ENCODE peak calls at places on chromosomes 13 and 19, in six cellular contexts. One of them, this sample, is unnamed.

GRCh38 chr19:535017-535835 is 3.7 kb downstream of the CDC34 start:
- DNase-seq in neural progenitor cell: no peak
- DNase-seq in sigmoid colon: peak; percentile 66
- DNase-seq in transverse colon: peak; percentile 16
- DNase-seq in breast epithelium: no peak
- DNase-seq in lung: no peak
- DNase-seq in this sample: no peak

GRCh38 chr13:72868229-72868628 is 86.3 kb downstream of the PIBF1 start:
- DNase-seq in neural progenitor cell: no peak
- DNase-seq in transverse colon: no peak
- DNase-seq in breast epithelium: no peak
- DNase-seq in lung: no peak
- DNase-seq in sigmoid colon: no peak
- DNase-seq in this sample: no peak

GRCh38 chr13:49213539-49213938 is 6.6 kb upstream of the MLNR start:
- DNase-seq in lung: no peak
- DNase-seq in sigmoid colon: no peak
- DNase-seq in breast epithelium: no peak
- DNase-seq in neural progenitor cell: no peak
- DNase-seq in transverse colon: no peak
- DNase-seq in this sample: no peak

GRCh38 chr19:50313812-50314536 is 15.2 kb downstream of the KCNC3 start:
- DNase-seq in breast epithelium: no peak
- DNase-seq in lung: no peak
- DNase-seq in neural progenitor cell: peak; percentile 43
- DNase-seq in sigmoid colon: no peak
- DNase-seq in transverse colon: no peak
- DNase-seq in this sample: no peak

GRCh38 chr19:14059093-14059480 is 2.8 kb downstream of the PALM3 start:
- DNase-seq in breast epithelium: no peak
- DNase-seq in transverse colon: peak; percentile 28
- DNase-seq in lung: no peak
- DNase-seq in sigmoid colon: no peak
- DNase-seq in neural progenitor cell: peak; percentile 56
- DNase-seq in this sample: peak; percentile 43

GRCh38 chr19:19403373-19403901 is 2.0 kb upstream of the GATAD2A start:
- DNase-seq in transverse colon: no peak
- DNase-seq in lung: no peak
- DNase-seq in sigmoid colon: no peak
- DNase-seq in neural progenitor cell: no peak
- DNase-seq in breast epithelium: no peak
- DNase-seq in this sample: no peak

GRCh38 chr19:23345838-23346237 is 49.4 kb downstream of the ZNF91 start:
- DNase-seq in breast epithelium: no peak
- DNase-seq in lung: no peak
- DNase-seq in neural progenitor cell: peak; percentile 4
- DNase-seq in transverse colon: no peak
- DNase-seq in sigmoid colon: no peak
- DNase-seq in this sample: no peak

GRCh38 chr13:108475181-108475580 is 154.2 kb upstream of the MYO16 start:
- DNase-seq in breast epithelium: no peak
- DNase-seq in lung: no peak
- DNase-seq in sigmoid colon: no peak
- DNase-seq in transverse colon: no peak
- DNase-seq in neural progenitor cell: no peak
- DNase-seq in this sample: no peak

GRCh38 chr19:17966497-17967257 is at the start of gene KCNN1:
- DNase-seq in lung: no peak
- DNase-seq in transverse colon: no peak
- DNase-seq in sigmoid colon: no peak
- DNase-seq in breast epithelium: no peak
- DNase-seq in neural progenitor cell: peak; percentile 85
- DNase-seq in this sample: no peak
- H3K27ac ChIP-seq in lung: no peak within 1 kb of the TSS
- H3K27ac ChIP-seq in transverse colon: no peak within 1 kb of the TSS
- H3K27ac ChIP-seq in sigmoid colon: no peak within 1 kb of the TSS
- H3K27ac ChIP-seq in breast epithelium: no peak within 1 kb of the TSS
- H3K27ac ChIP-seq in neural progenitor cell: no peak within 1 kb of the TSS
- H3K27ac ChIP-seq in this sample: no peak within 1 kb of the TSS

DNA sequence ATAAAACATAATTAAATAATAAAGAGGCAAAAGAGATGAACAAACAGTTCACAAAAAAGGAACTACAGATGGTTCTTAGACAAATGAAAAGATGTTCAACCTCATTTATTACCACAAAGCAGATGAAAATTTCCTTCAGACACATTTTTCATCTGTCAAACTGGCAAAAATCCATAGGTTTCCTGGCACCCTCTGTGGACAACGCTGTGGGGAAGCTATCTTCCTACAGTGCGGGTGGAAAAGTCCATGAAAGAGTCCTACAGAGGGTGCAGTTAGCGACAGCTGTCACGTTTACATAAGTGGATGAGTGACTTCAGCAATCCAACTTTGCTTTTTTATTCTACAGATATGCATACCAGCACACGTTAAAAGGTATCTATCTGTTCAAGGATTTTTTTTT is 30.3 kb upstream of the PDCD5 start:
- DNase-seq in lung: no peak
- DNase-seq in transverse colon: no peak
- DNase-seq in breast epithelium: no peak
- DNase-seq in neural progenitor cell: no peak
- DNase-seq in sigmoid colon: no peak
- DNase-seq in this sample: no peak
- H3K4me3 ChIP-seq in lung: no peak overlapping the region
- H3K4me3 ChIP-seq in transverse colon: no peak overlapping the region
- H3K4me3 ChIP-seq in breast epithelium: no peak overlapping the region
- H3K4me3 ChIP-seq in neural progenitor cell: no peak overlapping the region
- H3K4me3 ChIP-seq in sigmoid colon: no peak overlapping the region
- H3K4me3 ChIP-seq in this sample: no peak overlapping the region

GRCh38 chr19:15550273-15550672 is 41.9 kb downstream of the CYP4F22 start:
- DNase-seq in lung: no peak
- DNase-seq in sigmoid colon: no peak
- DNase-seq in neural progenitor cell: no peak
- DNase-seq in breast epithelium: no peak
- DNase-seq in transverse colon: no peak
- DNase-seq in this sample: no peak
- H3K27ac ChIP-seq in lung: no peak overlapping the region
- H3K27ac ChIP-seq in sigmoid colon: no peak overlapping the region
- H3K27ac ChIP-seq in neural progenitor cell: no peak overlapping the region
- H3K27ac ChIP-seq in breast epithelium: no peak overlapping the region
- H3K27ac ChIP-seq in transverse colon: no peak overlapping the region
- H3K27ac ChIP-seq in this sample: no peak overlapping the region

GRCh38 chr19:45953676-45954075 is 20.0 kb downstream of the NOVA2 start:
- DNase-seq in neural progenitor cell: no peak
- DNase-seq in lung: no peak
- DNase-seq in sigmoid colon: no peak
- DNase-seq in transverse colon: no peak
- DNase-seq in breast epithelium: no peak
- DNase-seq in this sample: no peak
- H3K4me3 ChIP-seq in neural progenitor cell: peak overlapping the region; percentile 61
- H3K4me3 ChIP-seq in lung: no peak overlapping the region
- H3K4me3 ChIP-seq in sigmoid colon: no peak overlapping the region
- H3K4me3 ChIP-seq in transverse colon: no peak overlapping the region
- H3K4me3 ChIP-seq in breast epithelium: no peak overlapping the region
- H3K4me3 ChIP-seq in this sample: no peak overlapping the region

GRCh38 chr13:114099191-114099590 is 33.2 kb downstream of the RASA3 start:
- DNase-seq in transverse colon: peak; percentile 60
- DNase-seq in lung: no peak
- DNase-seq in sigmoid colon: peak; percentile 91
- DNase-seq in breast epithelium: peak; percentile 75
- DNase-seq in neural progenitor cell: peak; percentile 60
- DNase-seq in this sample: peak; percentile 49
- H3K27ac ChIP-seq in transverse colon: peak overlapping the region; percentile 50
- H3K27ac ChIP-seq in lung: no peak overlapping the region
- H3K27ac ChIP-seq in sigmoid colon: peak overlapping the region; percentile 79
- H3K27ac ChIP-seq in breast epithelium: no peak overlapping the region
- H3K27ac ChIP-seq in neural progenitor cell: no peak overlapping the region
- H3K27ac ChIP-seq in this sample: no peak overlapping the region